ENCODE peak calls at places on chromosomes 16 and 17, in five cellular contexts. E is adipocyte, G is brain microvascular endothelial cell, Z is progenitor cell of endocrine pancreas, B is NCI-H1092 treated with DMSO at 0.1 percent for 48 hours. U is an unnamed sample.
A peak's percentile ranks its signal among the peaks of the same experiment; 100 is the strongest.

GRCh38 chr17:688100-688989 is 26.3 kb downstream of the VPS53 start:
- DNase-seq in Z (no peak), B (no peak), G (peak; percentile 40), E (no peak), U (peak; percentile 35)

GRCh38 chr17:50568659-50569058 is 8.1 kb downstream of the CACNA1G start:
- DNase-seq in E (no peak), B (no peak), G (no peak), Z (no peak), U (no peak)

GRCh38 chr16:61014869-61015268 is 1021.4 kb downstream of the CDH8 start:
- DNase-seq in Z (no peak), E (no peak), G (no peak), B (no peak), U (no peak)

GRCh38 chr17:80270836-80271235 is 10.2 kb downstream of the RNF213 start:
- DNase-seq in G (peak; percentile 24), Z (peak; percentile 39), B (no peak), E (peak; percentile 26), U (no peak)

GRCh38 chr17:80068301-80069160 is 32.1 kb downstream of the CCDC40 start:
- DNase-seq in G (peak; percentile 59), B (no peak), Z (no peak), E (peak; percentile 68), U (no peak)

GRCh38 chr16:48105976-48106375 is 49.8 kb downstream of the ABCC12 start:
- DNase-seq in G (no peak), Z (no peak), E (no peak), B (no peak), U (no peak)

GRCh38 chr17:57121308-57122042 is 36.4 kb downstream of the AKAP1 start:
- DNase-seq in B (peak; percentile 29), E (peak; percentile 69), G (peak; percentile 48), Z (peak; percentile 35), U (peak; percentile 27)

GRCh38 chr16:57186630-57187507 is 740 bp downstream of the RSPRY1 start:
- DNase-seq in B (peak; percentile 44), E (peak; percentile 64), G (peak; percentile 6), Z (no peak), U (no peak)

GRCh38 chr17:9499041-9499440 is 76.6 kb downstream of the STX8 start:
- DNase-seq in B (no peak), Z (no peak), G (no peak), E (no peak), U (no peak)

GRCh38 chr16:89155851-89156739 is 15.5 kb upstream of the CDH15 start:
- DNase-seq in B (no peak), Z (no peak), G (no peak), E (peak; percentile 39), U (no peak)